ENCODE peak calls at places on chromosome 10, in seven cellular contexts. I is astrocyte, F is neural progenitor cell, G is GM12865, K is cardiac fibroblast, A is IMR-90, R is left ventricle myocardium inferior. E is an unnamed sample.

GRCh38 chr10:100065084-100065660 is 16.5 kb downstream of the CPN1 start:
- DNase-seq in I (no peak), F (peak; percentile 7), G (no peak), K (no peak), A (no peak), R (no peak), E (no peak)

GRCh38 chr10:95346715-95347401 is 56.1 kb upstream of the PDLIM1 start:
- DNase-seq in I (no peak), F (peak; percentile 68), G (no peak), K (no peak), A (no peak), R (no peak), E (no peak)

GRCh38 chr10:118246340-118247247 is 95.5 kb downstream of the FAM204A start:
- DNase-seq in I (no peak), F (peak; percentile 59), G (no peak), K (no peak), A (no peak), R (no peak), E (no peak)

GRCh38 chr10:72248477-72249151 is 25.1 kb upstream of the DDIT4 start:
- DNase-seq in I (no peak), F (no peak), G (peak; percentile 97), K (peak; percentile 91), A (no peak), R (peak; percentile 88), E (peak; percentile 77)

GRCh38 chr10:129939416-129940275 is 24.4 kb downstream of the EBF3 start:
- DNase-seq in I (no peak), F (no peak), G (no peak), K (no peak), A (no peak), R (peak; percentile 6), E (no peak)

GRCh38 chr10:92993671-92994304 is 66.8 kb upstream of the CYP26C1 start:
- DNase-seq in I (no peak), F (peak; percentile 10), G (no peak), K (no peak), A (no peak), R (no peak), E (no peak)

GRCh38 chr10:82282782-82283456 is 407.9 kb downstream of the NRG3 start:
- DNase-seq in I (no peak), F (no peak), G (no peak), K (peak; percentile 10), A (no peak), R (no peak), E (no peak)

GRCh38 chr10:42952931-42953683 is 123.8 kb upstream of the RET start:
- DNase-seq in I (no peak), F (no peak), G (no peak), K (no peak), A (no peak), R (no peak), E (no peak)

GRCh38 chr10:48251152-48251524 is 23.4 kb downstream of the FRMPD2 start:
- DNase-seq in I (no peak), F (no peak), G (no peak), K (peak; percentile 3), A (no peak), R (no peak), E (no peak)

GRCh38 chr10:5094265-5095205 is at the start of gene AKR1C3:
- DNase-seq in I (peak; percentile 50), F (no peak), G (peak; percentile 8), K (peak; percentile 88), A (peak; percentile 65), R (no peak), E (no peak)

GRCh38 chr10:36759111-36759805 is 366.1 kb upstream of the ANKRD30A start:
- DNase-seq in I (peak; percentile 79), F (no peak), G (no peak), K (peak; percentile 90), A (peak; percentile 93), R (no peak), E (no peak)

GRCh38 chr10:97822261-97822687 is 27.4 kb upstream of the GOLGA7B start:
- DNase-seq in I (no peak), F (no peak), G (no peak), K (no peak), A (no peak), R (no peak), E (no peak)

GRCh38 chr10:130213286-130214080 is 77.3 kb downstream of the GLRX3 start:
- DNase-seq in I (no peak), F (no peak), G (no peak), K (no peak), A (no peak), R (no peak), E (no peak)

GRCh38 chr10:27541728-27542285 is 37.7 kb downstream of the RAB18 start:
- DNase-seq in I (no peak), F (no peak), G (no peak), K (no peak), A (no peak), R (no peak), E (no peak)

GRCh38 chr10:118754132-118754555 is 626 bp downstream of the CACUL1 start:
- DNase-seq in I (peak; percentile 13), F (peak; percentile 83), G (peak; percentile 48), K (peak; percentile 27), A (no peak), R (peak; percentile 31), E (peak; percentile 55)

GRCh38 chr10:16853809-16854208 is 36.6 kb upstream of the RSU1 start:
- DNase-seq in I (no peak), F (no peak), G (no peak), K (no peak), A (no peak), R (no peak), E (no peak)

GRCh38 chr10:19638173-19638872 is 177.9 kb upstream of the PLXDC2 start:
- DNase-seq in I (peak; percentile 93), F (no peak), G (no peak), K (peak; percentile 95), A (peak; percentile 95), R (no peak), E (no peak)

GRCh38 chr10:34670101-34670500 is 145.0 kb downstream of the PARD3 start:
- DNase-seq in I (no peak), F (no peak), G (no peak), K (no peak), A (no peak), R (no peak), E (no peak)

GRCh38 chr10:34669079-34669478 is 146.0 kb downstream of the PARD3 start:
- DNase-seq in I (no peak), F (no peak), G (no peak), K (no peak), A (no peak), R (no peak), E (no peak)

GRCh38 chr10:34664706-34665105 is 150.4 kb downstream of the PARD3 start:
- DNase-seq in I (no peak), F (no peak), G (no peak), K (no peak), A (no peak), R (no peak), E (no peak)

GRCh38 chr10:34667177-34667576 is 147.9 kb downstream of the PARD3 start:
- DNase-seq in I (no peak), F (no peak), G (no peak), K (no peak), A (no peak), R (no peak), E (no peak)

GRCh38 chr10:34666008-34666700 is 148.9 kb downstream of the PARD3 start:
- DNase-seq in I (peak; percentile 91), F (peak; percentile 62), G (peak; percentile 70), K (peak; percentile 96), A (peak; percentile 94), R (no peak), E (peak; percentile 59)
- TF ChIP-seq CTCF in I (peak; percentile 69), F (peak; percentile 52), G (peak; percentile 51), K (peak; percentile 61), A (peak; percentile 84), R (peak; percentile 61), E (no peak)

DNA sequence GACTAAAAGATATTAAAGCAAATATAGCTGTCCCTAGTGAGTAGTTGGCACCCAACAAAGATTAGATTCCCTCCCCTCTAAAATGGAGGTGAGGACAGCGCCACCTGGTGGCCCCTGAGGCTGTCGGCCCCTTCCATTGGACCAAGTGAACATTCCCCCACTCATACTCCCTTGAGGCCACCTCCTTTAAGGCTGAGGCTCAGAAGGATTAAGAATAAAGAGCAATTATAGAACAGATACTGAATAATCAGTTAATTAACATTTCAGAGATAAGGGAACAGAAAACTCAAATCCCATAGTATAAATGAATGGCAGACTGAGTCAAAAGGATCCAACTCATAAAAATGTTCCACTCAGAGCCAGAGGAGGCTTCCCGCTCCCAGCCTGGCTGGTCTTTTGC is 130.4 kb upstream of the GHITM start:
- DNase-seq in I (no peak), F (peak; percentile 67), G (peak; percentile 57), K (peak; percentile 3), A (no peak), R (no peak), E (peak; percentile 60)
- TF ChIP-seq CTCF in I (peak; percentile 46), F (peak; percentile 96), G (peak; percentile 91), K (peak; percentile 52), A (peak; percentile 39), R (peak; percentile 53), E (peak; percentile 88)

GRCh38 chr10:124375353-124375614 is 43.4 kb downstream of the OAT start:
- DNase-seq in I (no peak), F (no peak), G (no peak), K (no peak), A (no peak), R (no peak), E (no peak)

GRCh38 chr10:124378271-124378670 is 40.5 kb downstream of the OAT start:
- DNase-seq in I (no peak), F (no peak), G (no peak), K (no peak), A (no peak), R (no peak), E (no peak)

GRCh38 chr10:124376411-124376810 is 42.3 kb downstream of the OAT start:
- DNase-seq in I (no peak), F (no peak), G (no peak), K (no peak), A (no peak), R (no peak), E (no peak)

GRCh38 chr10:124375691-124376090 is 43.0 kb downstream of the OAT start:
- DNase-seq in I (no peak), F (no peak), G (no peak), K (no peak), A (no peak), R (no peak), E (no peak)

GRCh38 chr10:124377101-124377500 is 41.6 kb downstream of the OAT start:
- DNase-seq in I (no peak), F (no peak), G (no peak), K (no peak), A (no peak), R (no peak), E (no peak)
- TF ChIP-seq CTCF in I (no peak), F (no peak), G (no peak), K (no peak), A (no peak), R (no peak), E (no peak)

DNA sequence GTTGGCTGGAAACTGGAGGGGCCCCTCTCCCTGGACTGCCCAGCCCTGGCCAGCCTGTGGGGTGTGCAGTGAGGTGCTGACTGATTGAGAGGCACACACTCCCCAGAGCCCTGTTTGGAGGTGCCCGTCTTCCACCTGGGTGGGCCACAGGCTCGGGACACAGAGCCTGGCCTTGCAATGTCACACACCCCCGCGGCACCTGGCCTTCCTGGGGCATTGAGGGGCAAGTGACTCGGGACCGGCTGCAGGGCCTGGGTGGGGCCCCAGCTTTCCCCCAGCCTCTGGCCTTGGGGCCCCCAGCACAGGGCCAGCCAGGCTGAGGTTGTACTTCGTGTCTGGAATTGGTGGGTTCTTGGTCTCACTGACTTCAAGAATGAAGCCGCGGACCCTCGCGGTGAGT is 13.9 kb upstream of the NKX6-2 start:
- DNase-seq in I (no peak), F (no peak), G (no peak), K (no peak), A (no peak), R (no peak), E (no peak)
- TF ChIP-seq CTCF in I (no peak), F (no peak), G (no peak), K (no peak), A (no peak), R (no peak), E (no peak)

GRCh38 chr10:127815147-127815546 is 77.6 kb downstream of the CLRN3 start:
- DNase-seq in I (no peak), F (no peak), G (no peak), K (peak; percentile 2), A (no peak), R (no peak), E (no peak)
- TF ChIP-seq CTCF in I (no peak), F (peak; percentile 46), G (peak; percentile 32), K (peak; percentile 2), A (peak; percentile 0), R (no peak), E (no peak)